ENCODE peak calls at places on chromosome 21, in five cellular contexts. J, K, R, X and G are unnamed samples.
A peak's percentile ranks its signal among the peaks of the same experiment; 100 is the strongest.

GRCh38 chr21:45430521-45431501 is 25.8 kb downstream of the COL18A1 start:
- DNase-seq in X (peak; percentile 28), J (no peak), R (no peak), K (no peak), G (no peak)

GRCh38 chr21:46142581-46143473 is 12.6 kb downstream of the FTCD start:
- DNase-seq in R (no peak), X (no peak), J (no peak), K (no peak), G (no peak)

GRCh38 chr21:28213221-28213620 is 779.5 kb downstream of the LTN1 start:
- DNase-seq in J (no peak), R (no peak), K (no peak), X (no peak), G (no peak)

GRCh38 chr21:32212116-32212515 is 66.7 kb downstream of the MIS18A start:
- DNase-seq in K (no peak), R (no peak), X (no peak), J (no peak), G (no peak)

GRCh38 chr21:33199516-33200217 is 30.1 kb upstream of the IFNAR2 start:
- DNase-seq in J (peak; percentile 81), K (peak; percentile 94), X (peak; percentile 94), R (peak; percentile 76), G (peak; percentile 73)

GRCh38 chr21:39209334-39209688 is 26.1 kb upstream of the PSMG1 start:
- DNase-seq in J (no peak), R (no peak), X (no peak), K (no peak), G (no peak)

GRCh38 chr21:35036521-35037383 is 12.3 kb downstream of the RUNX1 start:
- DNase-seq in R (no peak), J (no peak), K (no peak), X (peak; percentile 53), G (no peak)

GRCh38 chr21:25901580-25901979 is 166.8 kb downstream of the GABPA start:
- DNase-seq in K (no peak), J (no peak), R (no peak), X (no peak), G (no peak)

GRCh38 chr21:38422067-38422466 is 76.2 kb downstream of the ERG start:
- DNase-seq in J (no peak), X (peak; percentile 31), R (no peak), K (no peak), G (no peak)

GRCh38 chr21:42360317-42360716 is 6.0 kb downstream of the TFF1 start:
- DNase-seq in J (no peak), R (no peak), X (no peak), K (no peak), G (no peak)

GRCh38 chr21:17083084-17083483 is 429.8 kb upstream of the CXADR start:
- DNase-seq in K (no peak), J (peak; percentile 14), R (no peak), X (no peak), G (no peak)

GRCh38 chr21:29293495-29293894 is 5.2 kb upstream of the BACH1 start:
- DNase-seq in J (no peak), K (no peak), X (no peak), R (no peak), G (no peak)

GRCh38 chr21:26148834-26149354 is 21.7 kb downstream of the APP start:
- DNase-seq in J (no peak), X (no peak), K (peak; percentile 53), R (no peak), G (no peak)

GRCh38 chr21:45997205-45997494 is 15.6 kb downstream of the COL6A1 start:
- DNase-seq in R (no peak), K (no peak), X (no peak), J (no peak), G (no peak)

GRCh38 chr21:41848533-41848932 is 30.6 kb downstream of the PRDM15 start:
- DNase-seq in K (no peak), X (no peak), J (no peak), R (no peak), G (no peak)

GRCh38 chr21:45283019-45283610 is 4.6 kb downstream of the POFUT2 start:
- DNase-seq in K (no peak), J (no peak), R (no peak), X (no peak), G (no peak)

GRCh38 chr21:38780879-38781278 is 24.9 kb upstream of the ETS2 start:
- DNase-seq in X (no peak), R (no peak), K (no peak), J (no peak), G (no peak)

GRCh38 chr21:42983869-42984268 is 9.5 kb downstream of the PKNOX1 start:
- DNase-seq in X (no peak), J (no peak), R (no peak), K (no peak), G (no peak)

GRCh38 chr21:41477641-41478318 is 30.2 kb downstream of the TMPRSS2 start:
- DNase-seq in X (peak; percentile 67), J (no peak), R (no peak), K (peak; percentile 70), G (peak; percentile 9)

GRCh38 chr21:31505975-31506374 is 153.5 kb upstream of the SOD1 start:
- DNase-seq in R (no peak), X (no peak), K (no peak), J (no peak), G (no peak)

GRCh38 chr21:36657999-36658398 is 40.9 kb upstream of the SIM2 start:
- DNase-seq in X (no peak), R (no peak), J (no peak), K (no peak), G (no peak)

GRCh38 chr21:35783686-35784085 is 276.6 kb downstream of the SETD4 start:
- DNase-seq in K (no peak), J (no peak), X (no peak), R (no peak), G (no peak)

GRCh38 chr21:43284700-43285099 is 115.9 kb downstream of the CRYAA start:
- DNase-seq in J (no peak), X (no peak), R (no peak), K (no peak), G (no peak)

GRCh38 chr21:45163413-45164123 is 89.2 kb downstream of the ADARB1 start:
- DNase-seq in R (no peak), X (no peak), J (no peak), K (peak; percentile 5), G (no peak)

GRCh38 chr21:45853703-45854342 is 127.7 kb upstream of the COL6A1 start:
- DNase-seq in K (no peak), R (no peak), J (no peak), X (no peak), G (no peak)